ENCODE peak calls at places on chromosomes 16 and 17, in four cellular contexts. R is activated naive CD4-positive, alpha-beta T cell treated with Interleukin-2 at 50 U/mL for 16 hours; W is activated gamma-delta T cell treated with Interleukin-2 at 50 U/mL for 16 hours; L is NCI-H187 treated with DMSO at 0.1 percent for 48 hours. O is an unnamed sample.

GRCh38 chr16:79104567-79104966 is 496.0 kb downstream of the MAF start:
- DNase-seq in R (no peak), W (no peak), L (no peak), O (no peak)

GRCh38 chr17:45775148-45775547 is 9.0 kb upstream of the CRHR1 start:
- DNase-seq in W (no peak), R (no peak), L (no peak), O (no peak)

GRCh38 chr16:15041260-15042011 is 14.4 kb downstream of the NTAN1 start:
- DNase-seq in L (no peak), W (no peak), R (no peak), O (no peak)

GRCh38 chr16:48810803-48811453 is 200.9 kb upstream of the N4BP1 start:
- DNase-seq in R (no peak), L (no peak), W (no peak), O (no peak)

GRCh38 chr17:10327640-10328039 is 45.2 kb downstream of the MYH13 start:
- DNase-seq in L (no peak), W (peak), R (peak), O (peak)

GRCh38 chr16:65054457-65054856 is 67.4 kb downstream of the CDH11 start:
- DNase-seq in L (no peak), W (no peak), R (no peak), O (no peak)

GRCh38 chr17:15368605-15369004 is 27.2 kb upstream of the TEKT3 start:
- DNase-seq in R (no peak), L (no peak), W (no peak), O (no peak)

GRCh38 chr16:28473714-28474265 is 1.7 kb upstream of the NPIPB7 start:
- DNase-seq in W (no peak), R (no peak), L (no peak), O (no peak)

GRCh38 chr17:6496116-6496481 is 51.8 kb downstream of the PIMREG start:
- DNase-seq in R (peak), L (peak), W (no peak), O (no peak)

GRCh38 chr17:39002991-39003715 is 36.0 kb upstream of the FBXO47 start:
- DNase-seq in L (no peak), R (peak), W (peak), O (no peak)

GRCh38 chr17:45081046-45081703 is 20.1 kb downstream of the NMT1 start:
- DNase-seq in R (no peak), W (no peak), L (no peak), O (no peak)

GRCh38 chr17:47693667-47694017 is 319 bp upstream of the TBKBP1 start:
- DNase-seq in W (no peak), R (no peak), L (no peak), O (no peak)

GRCh38 chr17:31283841-31284240 is 13.2 kb downstream of the OMG start:
- DNase-seq in R (no peak), L (no peak), W (no peak), O (no peak)

GRCh38 chr17:72121164-72122001 is 563 bp downstream of the SOX9 start:
- DNase-seq in L (no peak), R (no peak), W (no peak), O (no peak)

GRCh38 chr16:75762746-75763145 is 36.5 kb upstream of the CPHXL start:
- DNase-seq in L (no peak), R (no peak), W (no peak), O (no peak)

GRCh38 chr17:21372256-21372954 is 3.8 kb upstream of the KCNJ12 start:
- DNase-seq in L (no peak), R (no peak), W (no peak), O (no peak)

GRCh38 chr17:37676115-37676925 is 33.1 kb upstream of the DDX52 start:
- DNase-seq in W (no peak), R (no peak), L (no peak), O (peak)

GRCh38 chr17:64001763-64002529 is 3.8 kb downstream of the PRR29 start:
- DNase-seq in R (no peak), W (no peak), L (no peak), O (no peak)

GRCh38 chr17:64200080-64201042 is 62.7 kb downstream of the TEX2 start:
- DNase-seq in R (no peak), W (no peak), L (no peak), O (no peak)

GRCh38 chr16:22670551-22670970 is 143.4 kb upstream of the HS3ST2 start:
- DNase-seq in W (no peak), L (no peak), R (no peak), O (peak)

GRCh38 chr16:75074920-75075687 is 41.5 kb downstream of the LDHD start:
- DNase-seq in R (peak), L (no peak), W (peak), O (no peak)

GRCh38 chr17:22278302-22279275 is 586.3 kb downstream of the KCNJ18 start:
- DNase-seq in W (no peak), R (no peak), L (no peak), O (no peak)

GRCh38 chr17:49969134-49969759 is at the start of gene DLX4:
- DNase-seq in W (no peak), R (no peak), L (no peak), O (no peak)

GRCh38 chr16:14003119-14003570 is 68.0 kb upstream of the MRTFB start:
- DNase-seq in R (no peak), W (no peak), L (no peak), O (peak)

GRCh38 chr16:55465077-55465896 is 13.7 kb upstream of the MMP2 start:
- DNase-seq in W (peak), R (peak), L (no peak), O (peak)

GRCh38 chr16:31477220-31478216 is 5.4 kb upstream of the SLC5A2 start:
- DNase-seq in R (peak), L (no peak), W (peak), O (no peak)

GRCh38 chr16:68718596-68718995 is 18.5 kb upstream of the CDH1 start:
- DNase-seq in L (no peak), R (no peak), W (no peak), O (no peak)

GRCh38 chr17:50865060-50865867 is 890 bp downstream of the TOB1 start:
- DNase-seq in W (peak), R (peak), L (no peak), O (no peak)

GRCh38 chr16:67580202-67580601 is 17.9 kb downstream of the CTCF start:
- DNase-seq in W (no peak), L (no peak), R (no peak), O (no peak)

GRCh38 chr16:57818377-57819055 is 16.2 kb upstream of the KIFC3 start:
- DNase-seq in R (no peak), L (no peak), W (no peak), O (no peak)